ENCODE peak calls at places on chromosome 12, in four cellular contexts. G is IMR-90, B is HCT116, T is H1. C is an unnamed sample.
A peak's percentile ranks its signal among the peaks of the same experiment; 100 is the strongest.

GRCh38 chr12:57852195-57852594 is 5.7 kb upstream of the CTDSP2 start:
- DNase-seq in B (no peak), T (no peak), G (no peak), C (no peak)

GRCh38 chr12:108238474-108238873 is 100.6 kb downstream of the CMKLR1 start:
- DNase-seq in B (no peak), G (no peak), T (no peak), C (no peak)

GRCh38 chr12:49961993-49962764 is 507 bp downstream of the AQP5 start:
- DNase-seq in T (no peak), B (no peak), G (no peak), C (no peak)

GRCh38 chr12:85509857-85510256 is 229.8 kb downstream of the ALX1 start:
- DNase-seq in B (no peak), G (no peak), T (no peak), C (no peak)

GRCh38 chr12:49808686-49809368 is 19.4 kb downstream of the NCKAP5L start:
- DNase-seq in G (peak; percentile 19), B (no peak), T (no peak), C (no peak)

GRCh38 chr12:117091758-117092510 is 7.3 kb downstream of the TESC start:
- DNase-seq in G (no peak), T (no peak), B (no peak), C (no peak)

GRCh38 chr12:12265571-12266388 is 1.1 kb downstream of the LRP6 start:
- DNase-seq in B (no peak), G (peak; percentile 64), T (no peak), C (peak; percentile 58)

GRCh38 chr12:65673291-65673690 is 151.0 kb upstream of the HMGA2 start:
- DNase-seq in G (no peak), T (no peak), B (no peak), C (no peak)

GRCh38 chr12:25433581-25434325 is 119.3 kb downstream of the LMNTD1 start:
- DNase-seq in T (no peak), G (peak; percentile 52), B (no peak), C (peak; percentile 14)

GRCh38 chr12:102567031-102567985 is 86.9 kb upstream of the IGF1 start:
- DNase-seq in G (peak; percentile 74), B (no peak), T (no peak), C (no peak)

GRCh38 chr12:125222876-125223275 is 157.6 kb downstream of the AACS start:
- DNase-seq in G (no peak), T (no peak), B (no peak), C (no peak)

GRCh38 chr12:50258167-50258551 is 25.2 kb downstream of the LIMA1 start:
- DNase-seq in B (no peak), G (no peak), T (no peak), C (no peak)

GRCh38 chr12:121295123-121295745 is 1.3 kb downstream of the CAMKK2 start:
- DNase-seq in G (no peak), B (no peak), T (no peak), C (peak; percentile 26)

GRCh38 chr12:30700216-30700900 is 4.7 kb upstream of the IPO8 start:
- DNase-seq in G (peak; percentile 23), B (no peak), T (no peak), C (peak; percentile 72)

GRCh38 chr12:24138041-24138440 is 188.6 kb upstream of the SOX5 start:
- DNase-seq in G (no peak), T (no peak), B (no peak), C (no peak)

GRCh38 chr12:68332726-68333630 is 816 bp upstream of the MDM1 start:
- DNase-seq in T (no peak), G (no peak), B (no peak), C (no peak)

GRCh38 chr12:68334136-68334535 is 2.0 kb upstream of the MDM1 start:
- DNase-seq in B (no peak), T (no peak), G (no peak), C (peak; percentile 20)

GRCh38 chr12:68335462-68335861 is 3.3 kb upstream of the MDM1 start:
- DNase-seq in G (no peak), B (no peak), T (no peak), C (no peak)

GRCh38 chr12:68331500-68331868 is 678 bp downstream of the MDM1 start:
- DNase-seq in T (no peak), B (no peak), G (no peak), C (no peak)

GRCh38 chr12:68331869-68332725 is at the start of gene MDM1:
- DNase-seq in T (peak; percentile 93), G (peak; percentile 98), B (peak; percentile 95), C (peak; percentile 98)
- TF ChIP-seq POLR2A in T (no peak), G (no peak), B (peak; percentile 53), C (peak; percentile 79)

GRCh38 chr12:53097564-53098353 is at the start of gene IGFBP6:
- DNase-seq in B (no peak), G (peak; percentile 34), T (no peak), C (peak; percentile 45)
- H2AFZ ChIP-seq in B (no peak within 1 kb of the TSS), G (peak within 1 kb of the TSS; percentile 89), T (peak within 1 kb of the TSS; percentile 78), C (peak within 1 kb of the TSS; percentile 99)

GRCh38 chr12:4272014-4272975 is 1.3 kb upstream of the CCND2 start:
- DNase-seq in T (no peak), G (peak; percentile 6), B (no peak), C (peak; percentile 60)
- TF ChIP-seq POLR2A in T (no peak), G (no peak), B (no peak), C (no peak)

GRCh38 chr12:100553851-100554404 is 19.6 kb upstream of the GAS2L3 start:
- DNase-seq in T (no peak), B (no peak), G (peak; percentile 73), C (no peak)
- H2AFZ ChIP-seq in T (peak overlapping the region; percentile 25), B (no peak overlapping the region), G (no peak overlapping the region), C (no peak overlapping the region)

GRCh38 chr12:89227774-89228173 is 124.5 kb downstream of the DUSP6 start:
- DNase-seq in G (no peak), T (no peak), B (no peak), C (no peak)
- TF ChIP-seq POLR2A in G (no peak), T (no peak), B (no peak), C (no peak)

GRCh38 chr12:54207539-54208267 is 18.9 kb upstream of the SMUG1 start:
- DNase-seq in G (peak; percentile 37), B (peak; percentile 69), T (no peak), C (peak; percentile 49)
- H2AFZ ChIP-seq in G (no peak overlapping the region), B (peak overlapping the region; percentile 50), T (peak overlapping the region; percentile 45), C (no peak overlapping the region)

DNA sequence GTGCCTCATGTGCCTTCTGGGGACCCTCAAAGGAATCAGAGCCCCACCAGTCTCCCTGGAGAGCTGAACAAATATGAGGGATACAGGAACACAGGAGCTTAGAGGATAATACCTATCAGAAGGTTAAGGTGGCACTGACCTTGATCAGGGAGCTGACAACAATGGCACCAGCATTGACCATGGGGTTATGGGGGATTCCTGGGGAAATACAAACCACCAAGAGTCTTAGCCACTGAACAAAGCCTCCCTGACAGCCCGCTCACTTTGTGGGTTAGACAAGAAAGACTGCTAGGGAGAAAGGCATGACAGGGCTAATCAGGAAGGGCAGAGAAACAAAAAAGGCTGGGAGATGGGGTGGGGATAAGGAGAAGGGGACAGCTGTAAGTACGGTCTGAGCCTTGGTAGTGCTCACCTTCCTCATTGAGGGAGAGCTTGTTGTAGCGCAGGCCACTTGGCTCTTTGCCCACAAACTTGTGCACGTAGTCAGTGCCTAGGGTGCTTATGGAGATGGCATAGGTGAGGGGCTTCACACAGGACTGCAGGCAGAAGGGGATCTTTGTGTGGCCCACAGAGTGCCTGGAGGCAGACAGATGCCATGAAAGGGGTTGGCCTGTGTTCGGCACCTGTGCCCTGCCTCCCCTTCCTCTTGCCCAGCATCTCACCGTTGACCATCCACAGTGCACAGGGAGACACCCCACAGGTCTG is 9.3 kb downstream of the SPRYD4 start:
- DNase-seq in G (no peak), B (no peak), T (no peak), C (no peak)
- TF ChIP-seq POLR2A in G (no peak), B (no peak), T (no peak), C (no peak)

GRCh38 chr12:105100207-105100985 is 7.1 kb upstream of the WASHC4 start:
- DNase-seq in G (peak; percentile 76), T (no peak), B (peak; percentile 37), C (peak; percentile 37)
- H2AFZ ChIP-seq in G (peak overlapping the region; percentile 80), T (no peak overlapping the region), B (peak overlapping the region; percentile 77), C (no peak overlapping the region)

GRCh38 chr12:47832263-47832933 is 12.7 kb upstream of the HDAC7 start:
- DNase-seq in G (no peak), B (no peak), T (no peak), C (no peak)

GRCh38 chr12:47825239-47825639 is 5.5 kb upstream of the HDAC7 start:
- DNase-seq in T (no peak), G (no peak), B (no peak), C (no peak)

GRCh38 chr12:47828008-47828966 is 8.6 kb upstream of the HDAC7 start:
- DNase-seq in G (no peak), B (no peak), T (no peak), C (no peak)

GRCh38 chr12:47829584-47829983 is 9.9 kb upstream of the HDAC7 start:
- DNase-seq in G (no peak), T (no peak), B (no peak), C (no peak)

DNA sequence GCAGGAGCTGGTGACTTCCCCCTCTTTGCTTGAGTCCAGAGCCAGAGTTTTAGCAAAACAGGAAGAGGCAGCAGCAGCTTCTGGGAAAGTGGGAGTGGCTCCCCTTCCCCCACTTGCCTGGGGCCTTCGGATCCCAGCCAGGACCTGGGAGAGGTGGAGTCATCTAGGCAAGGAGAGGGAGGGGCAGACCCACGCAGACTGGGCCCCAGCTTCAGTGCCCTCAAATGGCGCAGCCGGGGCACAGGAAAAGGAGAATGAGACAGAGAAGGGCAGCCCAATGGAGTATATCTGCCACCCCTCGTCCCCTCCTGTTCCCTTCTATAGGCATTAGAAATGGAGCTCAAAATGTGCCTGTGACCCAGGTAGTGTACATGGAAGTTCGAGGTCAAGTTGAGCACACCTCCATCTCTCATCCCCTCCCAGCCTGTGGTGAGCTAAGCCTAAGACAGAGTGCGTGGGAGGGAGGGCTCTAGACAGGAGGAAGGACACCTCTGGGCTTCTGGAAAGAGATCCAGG is 9.3 kb upstream of the HDAC7 start:
- DNase-seq in G (peak; percentile 59), T (no peak), B (peak; percentile 41), C (peak; percentile 77)
- TF ChIP-seq POLR2A in G (no peak), T (no peak), B (peak; percentile 25), C (no peak)

C was measured in endothelial cell of umbilical vein.